ENCODE peak calls at places on chromosomes 2 and 18, in six cellular contexts. U is HFFc6, W is uterus, A is heart left ventricle, N is brain microvascular endothelial cell, V is GM23338. S is an unnamed sample.

GRCh38 chr18:74064510-74064909 is 83.1 kb downstream of the FBXO15 start:
- DNase-seq in W (no peak), A (no peak), V (no peak), U (no peak), N (no peak), S (no peak)

GRCh38 chr2:127479866-127480743 is 46.2 kb downstream of the IWS1 start:
- DNase-seq in V (peak), W (no peak), N (peak), A (no peak), U (no peak), S (no peak)

GRCh38 chr2:113890253-113891235 is 655 bp downstream of the ACTR3 start:
- DNase-seq in U (peak), V (peak), N (peak), A (peak), W (peak), S (peak)

GRCh38 chr18:80154293-80154692 is 45.2 kb downstream of the ADNP2 start:
- DNase-seq in U (no peak), V (peak), W (no peak), A (no peak), N (no peak), S (peak)

GRCh38 chr2:237207641-237208040 is 122.0 kb downstream of the COPS8 start:
- DNase-seq in V (no peak), N (peak), W (peak), U (peak), A (peak), S (no peak)

GRCh38 chr2:127067620-127068350 is 39.2 kb downstream of the BIN1 start:
- DNase-seq in N (peak), U (peak), W (peak), A (peak), V (peak), S (peak)

GRCh38 chr2:212005077-212005671 is 533.4 kb downstream of the ERBB4 start:
- DNase-seq in N (peak), W (no peak), U (peak), A (peak), V (peak), S (peak)

GRCh38 chr18:46458472-46458871 is 198.5 kb downstream of the LOXHD1 start:
- DNase-seq in A (no peak), U (no peak), V (peak), N (no peak), W (no peak), S (no peak)

GRCh38 chr18:59140287-59140885 is 702 bp downstream of the SEC11C start:
- DNase-seq in U (peak), N (peak), W (no peak), V (peak), A (peak), S (no peak)

GRCh38 chr18:78582898-78583738 is 396.5 kb upstream of the SALL3 start:
- DNase-seq in N (no peak), A (no peak), U (no peak), W (no peak), V (no peak), S (no peak)

GRCh38 chr2:118046628-118047210 is 32.8 kb upstream of the CCDC93 start:
- DNase-seq in W (no peak), N (no peak), V (peak), A (no peak), U (peak), S (peak)

GRCh38 chr2:172931923-172932520 is 143.6 kb upstream of the MAP3K20 start:
- DNase-seq in V (peak), W (peak), A (peak), N (peak), U (peak), S (peak)
- TF ChIP-seq CTCF in V (peak), W (peak), A (peak), N (peak), U (peak), S (peak)

GRCh38 chr2:163191372-163191771 is 352.8 kb upstream of the KCNH7 start:
- DNase-seq in N (peak), W (no peak), U (peak), A (no peak), V (peak), S (peak)
- TF ChIP-seq CTCF in N (peak), W (peak), U (peak), A (peak), V (peak), S (peak)

GRCh38 chr2:229679393-229680125 is 34.8 kb downstream of the DNER start:
- DNase-seq in U (no peak), N (no peak), A (no peak), W (no peak), V (no peak), S (no peak)
- TF ChIP-seq CTCF in U (no peak), N (no peak), A (no peak), W (no peak), V (no peak), S (no peak)

GRCh38 chr2:241601841-241602240 is 35.1 kb downstream of the THAP4 start:
- DNase-seq in U (no peak), N (no peak), W (no peak), A (no peak), V (no peak), S (no peak)

GRCh38 chr2:241597561-241597960 is 39.0 kb downstream of the BOK start:
- DNase-seq in U (no peak), N (no peak), V (no peak), A (no peak), W (no peak), S (no peak)

GRCh38 chr2:241598061-241598460 is 38.9 kb downstream of the THAP4 start:
- DNase-seq in W (no peak), A (no peak), V (no peak), U (no peak), N (no peak), S (no peak)

GRCh38 chr2:241595600-241596140 is 37.1 kb downstream of the BOK start:
- DNase-seq in A (no peak), W (no peak), V (peak), U (no peak), N (no peak), S (no peak)

GRCh38 chr2:241598487-241598886 is 38.5 kb downstream of the THAP4 start:
- DNase-seq in U (no peak), N (no peak), W (no peak), V (peak), A (no peak), S (no peak)
- TF ChIP-seq CTCF in U (peak), N (peak), W (peak), V (peak), A (peak), S (peak)

GRCh38 chr2:165961818-165962217 is 8.2 kb upstream of the TTC21B start:
- DNase-seq in N (no peak), W (no peak), A (no peak), V (no peak), U (no peak), S (no peak)
- TF ChIP-seq CTCF in N (no peak), W (no peak), A (no peak), V (no peak), U (no peak), S (no peak)

DNA sequence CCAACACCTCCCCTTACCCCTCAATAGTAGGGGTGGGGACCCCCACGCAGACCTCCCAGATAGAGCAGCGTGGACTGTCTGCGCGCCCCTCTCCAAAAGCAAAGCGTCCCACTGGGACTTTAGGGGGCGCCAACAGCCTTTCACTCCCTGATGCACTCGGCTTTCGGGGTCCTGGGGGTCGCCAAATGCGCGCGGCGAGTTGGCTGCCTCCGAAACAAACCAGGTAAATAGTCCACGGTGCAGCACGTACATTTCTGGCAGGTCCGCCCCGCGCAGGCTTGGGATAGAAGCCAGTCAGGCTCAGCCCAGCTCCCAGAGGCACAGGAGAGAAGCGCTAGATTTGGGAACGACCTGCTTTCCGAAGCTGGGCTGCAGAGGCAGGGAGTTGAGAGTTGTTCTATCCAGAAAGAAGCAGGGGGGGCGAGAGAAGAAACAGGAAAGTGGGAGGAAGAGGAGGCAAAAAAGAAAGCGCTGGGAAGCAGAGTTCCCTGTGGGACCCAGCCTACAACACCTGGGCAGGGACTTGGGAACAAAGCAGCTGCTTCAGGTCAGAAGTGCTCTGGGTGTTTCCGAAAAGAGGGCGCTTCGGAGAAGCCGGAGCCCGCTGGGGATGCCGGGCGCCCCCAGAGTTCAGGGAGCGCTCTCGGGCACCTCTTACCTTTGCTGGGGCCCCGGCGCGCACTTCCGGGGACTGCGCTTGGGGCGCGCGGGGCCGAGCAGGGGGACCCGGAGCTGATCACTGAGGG is 544 bp downstream of the EVA1A start:
- DNase-seq in U (no peak), A (no peak), W (no peak), N (peak), V (peak), S (peak)
- TF ChIP-seq CTCF in U (peak), A (no peak), W (peak), N (peak), V (peak), S (no peak)

GRCh38 chr2:186780701-186781316 is 68.2 kb downstream of the ZSWIM2 start:
- DNase-seq in A (no peak), N (peak), U (peak), W (no peak), V (peak), S (peak)
- TF ChIP-seq CTCF in A (no peak), N (peak), U (no peak), W (no peak), V (peak), S (peak)

DNA sequence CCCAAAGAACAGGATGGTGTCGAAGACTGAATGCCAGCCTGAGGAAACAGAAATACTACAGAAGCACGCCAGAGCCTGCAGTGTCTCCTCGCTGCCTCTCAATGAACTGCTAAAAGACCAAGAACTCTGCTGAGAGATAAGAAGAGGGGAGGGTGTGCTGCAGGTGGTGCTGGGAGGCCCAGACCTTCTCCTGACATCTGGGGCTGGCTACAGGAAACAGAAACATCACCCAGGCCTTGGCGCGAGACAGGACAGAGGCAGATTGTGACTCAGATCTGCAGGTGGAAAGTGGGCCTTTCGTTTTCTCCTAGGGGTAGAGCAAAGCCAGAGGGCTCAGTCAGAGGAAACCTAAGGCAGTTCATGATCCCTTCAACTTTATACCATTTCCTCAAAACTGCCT is 250.3 kb upstream of the TCF4 start:
- DNase-seq in W (no peak), U (no peak), A (no peak), N (no peak), V (no peak), S (no peak)
- TF ChIP-seq CTCF in W (no peak), U (no peak), A (no peak), N (no peak), V (no peak), S (no peak)

DNA sequence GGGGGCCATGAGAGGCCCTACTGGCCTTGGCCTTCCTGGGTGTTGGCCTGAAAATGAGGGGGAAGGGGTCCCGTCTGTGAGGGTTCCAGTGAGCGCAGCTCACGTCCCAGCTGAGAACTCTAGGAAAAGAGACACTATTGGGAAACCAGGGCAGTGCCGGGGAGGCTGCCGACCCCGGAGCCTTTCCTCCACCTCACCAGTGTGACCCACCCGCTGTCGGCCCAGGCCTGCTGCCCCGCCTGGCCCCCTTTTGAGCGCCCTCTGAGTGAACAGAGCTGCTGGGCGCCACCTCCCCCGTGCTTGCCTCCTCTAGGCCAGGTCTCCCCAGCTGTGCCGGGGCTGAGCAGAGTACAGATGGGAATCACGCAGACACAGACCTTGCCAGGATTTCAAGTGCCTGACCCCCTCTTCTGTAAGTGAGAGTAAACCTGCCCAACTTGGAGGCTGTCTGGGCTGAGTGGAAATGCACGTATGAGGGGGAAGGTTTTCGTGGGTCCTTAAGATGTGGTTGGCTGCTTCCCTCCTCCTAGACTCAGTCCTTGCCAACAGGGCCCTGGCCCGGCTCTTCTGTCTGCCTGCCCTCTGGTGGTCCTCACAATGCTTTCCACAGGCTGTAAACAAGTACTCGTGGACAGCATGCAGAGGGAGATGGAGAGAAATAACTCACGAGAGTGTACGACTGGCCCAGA is 17.3 kb upstream of the ARHGEF4 start:
- DNase-seq in U (no peak), A (no peak), N (no peak), V (no peak), W (no peak), S (no peak)
- TF ChIP-seq CTCF in U (no peak), A (no peak), N (no peak), V (peak), W (no peak), S (no peak)

S was measured in GM13977.